ENCODE peak calls at places on chromosomes 5 and 9, in seven cellular contexts. K is fibroblast of lung, I is neural progenitor cell, E is mammary epithelial cell, J is H1, B is H9, N is mesenchymal stem cell. Q is an unnamed sample. For H3K9me3, the result is how much of the 10 kb centered on the place peaks cover.

GRCh38 chr9:17928768-17929167 is 349.9 kb downstream of the SH3GL2 start:
- DNase-seq in K (no peak), B (no peak), I (no peak), E (no peak), J (no peak), N (no peak), Q (no peak)

GRCh38 chr5:36908544-36909260 is 32.1 kb downstream of the NIPBL start:
- DNase-seq in B (no peak), K (peak), I (no peak), N (no peak), J (no peak), E (no peak), Q (no peak)

GRCh38 chr9:28155067-28155466 is 581.8 kb upstream of the C9orf72 start:
- DNase-seq in N (peak), J (no peak), K (no peak), E (no peak), B (no peak), I (no peak), Q (no peak)

GRCh38 chr9:134892221-134892620 is 11.6 kb downstream of the FCN2 start:
- DNase-seq in J (no peak), I (no peak), B (no peak), E (no peak), K (no peak), N (no peak), Q (no peak)

GRCh38 chr5:36462295-36463021 is 143.9 kb upstream of the SLC1A3 start:
- DNase-seq in J (no peak), I (no peak), K (no peak), B (no peak), E (peak), N (no peak), Q (peak)

GRCh38 chr9:68719847-68720246 is 14.8 kb downstream of the PIP5K1B start:
- DNase-seq in N (no peak), E (no peak), J (no peak), I (no peak), B (no peak), K (no peak), Q (no peak)

GRCh38 chr5:116370149-116370548 is 204.5 kb downstream of the SEMA6A start:
- DNase-seq in N (no peak), K (no peak), J (no peak), I (no peak), B (no peak), E (no peak), Q (no peak)

GRCh38 chr5:23763170-23763569 is 255.8 kb downstream of the PRDM9 start:
- DNase-seq in N (no peak), B (no peak), K (no peak), I (no peak), E (no peak), J (no peak), Q (no peak)

GRCh38 chr5:149841844-149842793 is 102.5 kb downstream of the PDE6A start:
- DNase-seq in J (no peak), N (no peak), B (no peak), K (no peak), I (no peak), E (no peak), Q (no peak)

GRCh38 chr5:87300744-87301143 is 33.1 kb downstream of the RASA1 start:
- DNase-seq in E (peak), J (no peak), B (no peak), N (peak), I (no peak), K (peak), Q (no peak)

GRCh38 chr9:74760031-74760700 is 127.6 kb downstream of the TRPM6 start:
- DNase-seq in E (peak), I (no peak), K (peak), J (no peak), B (no peak), N (peak), Q (no peak)

GRCh38 chr9:89502038-89502601 is 4.2 kb upstream of the SEMA4D start:
- DNase-seq in K (no peak), E (no peak), J (no peak), B (no peak), N (no peak), I (no peak), Q (peak)

GRCh38 chr5:80905405-80905804 is 54.8 kb upstream of the RASGRF2 start:
- DNase-seq in B (no peak), J (no peak), E (no peak), K (no peak), I (no peak), N (no peak), Q (no peak)

GRCh38 chr9:12968093-12968492 is 193.3 kb downstream of the LURAP1L start:
- DNase-seq in I (no peak), K (peak), J (no peak), E (no peak), B (no peak), N (peak), Q (no peak)

GRCh38 chr9:121735065-121735791 is 83.8 kb downstream of the DAB2IP start:
- DNase-seq in I (peak), B (peak), K (peak), N (peak), E (peak), J (peak), Q (no peak)

GRCh38 chr5:11322133-11322532 is 561.1 kb upstream of the DAP start:
- DNase-seq in I (no peak), K (no peak), E (peak), N (peak), J (no peak), B (no peak), Q (no peak)

GRCh38 chr9:121498487-121499176 is 1.0 kb downstream of the GGTA1 start:
- DNase-seq in J (peak), N (peak), I (peak), E (peak), K (peak), B (peak), Q (no peak)

GRCh38 chr5:435961-436640 is 6.9 kb upstream of the EXOC3 start:
- DNase-seq in B (peak), E (no peak), J (no peak), N (peak), I (peak), K (peak), Q (no peak)

GRCh38 chr5:77839691-77840090 is 63.6 kb upstream of the TBCA start:
- DNase-seq in J (no peak), I (no peak), E (no peak), B (no peak), K (no peak), N (no peak), Q (no peak)

GRCh38 chr9:122389799-122390481 is 19.1 kb downstream of the PTGS1 start:
- DNase-seq in B (peak), K (no peak), J (no peak), N (no peak), E (peak), I (no peak), Q (no peak)

DNA sequence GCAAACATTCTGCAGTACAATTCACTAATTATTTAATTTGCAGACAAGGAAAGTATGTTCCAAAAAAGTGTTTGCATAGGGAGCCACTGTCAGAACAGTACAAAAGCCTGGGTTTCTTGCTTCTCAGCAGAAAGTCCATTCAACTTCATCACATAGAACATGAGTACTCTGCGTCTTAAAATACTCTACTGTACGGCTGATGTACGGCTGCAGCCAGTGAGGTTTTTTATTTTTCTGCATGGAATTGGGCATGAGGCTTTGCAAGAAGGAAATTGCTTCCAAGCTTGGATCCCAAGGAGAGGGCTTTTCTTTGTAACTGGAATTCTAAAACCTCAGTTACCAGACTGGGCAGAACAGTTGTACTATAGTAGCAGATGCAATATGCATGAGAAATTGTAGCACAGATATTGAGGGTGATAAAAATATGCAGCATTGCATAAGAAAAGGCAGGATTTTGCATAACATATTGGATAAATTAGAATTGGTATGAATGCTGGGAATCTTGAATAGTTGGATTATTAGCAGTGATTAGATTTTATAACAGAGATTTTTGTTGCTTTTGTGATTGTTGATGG is 178.1 kb upstream of the CDH9 start:
- DNase-seq in N (no peak), I (no peak), B (no peak), J (no peak), K (no peak), E (no peak), Q (no peak)
- H3K9ac ChIP-seq in N (no peak), I (no peak), B (no peak), J (no peak), K (no peak), E (no peak), Q (no peak)

DNA sequence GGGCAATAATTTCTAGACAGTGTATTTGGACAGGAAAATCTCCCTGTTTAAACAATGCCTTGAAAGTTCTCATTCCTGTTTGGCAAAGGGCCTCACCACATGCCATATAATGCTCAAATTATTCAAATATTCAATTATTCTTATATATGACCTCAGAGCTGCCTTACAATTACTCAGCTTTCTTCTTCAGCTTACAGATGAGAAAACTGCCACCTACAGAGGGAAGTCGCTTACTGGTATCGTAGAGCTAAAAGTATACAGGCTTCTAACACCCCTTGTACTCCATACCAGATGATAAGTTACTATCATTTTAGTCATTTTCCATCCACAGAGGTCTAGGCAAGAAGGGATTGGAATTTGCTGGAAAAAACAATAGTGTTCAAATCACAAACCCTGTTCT is 830.3 kb downstream of the BRINP1 start:
- DNase-seq in I (no peak), K (no peak), E (no peak), N (no peak), J (no peak), B (no peak), Q (no peak)
- H3K9me3 ChIP-seq in I (under half), K (under half), E (under half), N (under half), J (under half), B (under half), Q (under half)

DNA sequence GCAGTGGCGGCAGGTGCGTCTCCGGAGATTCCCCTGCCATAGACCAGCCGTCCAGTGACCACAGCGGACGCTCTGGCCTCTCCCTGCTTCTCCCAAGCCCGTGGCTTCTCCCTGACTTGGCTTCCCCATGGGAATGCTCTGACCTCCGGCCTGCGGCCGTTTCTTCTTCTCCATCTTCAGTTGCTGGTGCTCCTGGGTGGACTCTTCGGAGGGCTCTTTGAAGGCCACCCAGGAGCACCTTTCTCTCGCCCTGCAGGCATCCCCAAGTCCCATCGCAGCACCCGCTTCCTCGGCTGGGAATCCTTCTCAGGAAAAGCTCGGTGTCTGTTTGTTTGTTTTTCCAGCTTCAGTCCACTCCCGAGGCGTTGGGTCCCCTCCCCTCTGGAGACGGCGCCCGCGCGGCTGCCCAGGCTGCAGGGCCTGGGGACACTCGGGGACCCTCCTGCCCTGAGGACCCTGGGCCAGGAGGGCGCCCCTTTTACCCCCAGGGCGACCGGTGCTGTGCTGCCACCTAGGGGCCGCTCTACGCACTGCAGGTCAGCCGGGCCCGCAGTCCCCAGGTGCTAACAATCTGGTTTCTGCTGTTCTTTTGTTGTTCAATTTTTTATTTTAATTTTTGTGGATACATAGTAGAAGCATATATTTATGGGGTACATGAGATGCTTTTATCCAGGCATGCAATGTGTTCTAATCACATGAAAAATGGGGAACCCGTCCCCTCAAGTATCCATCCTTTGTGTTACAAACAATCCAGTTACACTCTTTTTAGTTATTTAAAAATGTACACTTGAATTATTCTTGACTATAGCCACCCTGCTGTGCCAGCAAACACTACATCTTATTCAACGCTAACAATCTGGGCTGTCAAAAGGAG is 197.9 kb upstream of the ADAMTS16 start:
- DNase-seq in B (peak), I (peak), J (peak), K (no peak), N (no peak), E (no peak), Q (peak)
- H3K4me2 ChIP-seq in B (no peak), I (no peak), J (no peak), K (no peak), N (no peak), E (no peak), Q (no peak)

GRCh38 chr9:72384710-72385475 is 19.9 kb upstream of the ZFAND5 start:
- DNase-seq in K (peak), N (peak), I (no peak), E (peak), J (no peak), B (no peak), Q (no peak)
- H3K9ac ChIP-seq in K (no peak), N (no peak), I (no peak), E (no peak), J (no peak), B (no peak), Q (no peak)

GRCh38 chr9:96813607-96814006 is 35.7 kb upstream of the ZNF510 start:
- DNase-seq in E (no peak), I (no peak), B (no peak), N (no peak), J (no peak), K (no peak), Q (no peak)
- H3K9me3 ChIP-seq in E (half or more), I (under half), B (half or more), N (half or more), J (half or more), K (under half), Q (under half)

GRCh38 chr9:14031761-14032279 is 282.1 kb downstream of the NFIB start:
- DNase-seq in N (peak), B (no peak), K (no peak), E (no peak), J (no peak), I (no peak), Q (no peak)
- H3K4me2 ChIP-seq in N (no peak), B (no peak), K (no peak), E (no peak), J (no peak), I (no peak), Q (no peak)

GRCh38 chr9:127833555-127833954 is 20.9 kb downstream of the ENG start:
- DNase-seq in E (no peak), N (peak), I (no peak), B (no peak), J (no peak), K (peak), Q (no peak)

GRCh38 chr9:127838375-127839078 is 15.9 kb downstream of the ENG start:
- DNase-seq in E (peak), K (peak), I (no peak), B (no peak), N (peak), J (no peak), Q (no peak)

GRCh38 chr9:127832248-127832647 is 22.2 kb downstream of the ENG start:
- DNase-seq in B (no peak), I (no peak), K (no peak), J (no peak), N (no peak), E (no peak), Q (no peak)

GRCh38 chr9:127837346-127837745 is 17.1 kb downstream of the ENG start:
- DNase-seq in K (no peak), I (no peak), J (no peak), N (peak), B (no peak), E (no peak), Q (no peak)

DNA sequence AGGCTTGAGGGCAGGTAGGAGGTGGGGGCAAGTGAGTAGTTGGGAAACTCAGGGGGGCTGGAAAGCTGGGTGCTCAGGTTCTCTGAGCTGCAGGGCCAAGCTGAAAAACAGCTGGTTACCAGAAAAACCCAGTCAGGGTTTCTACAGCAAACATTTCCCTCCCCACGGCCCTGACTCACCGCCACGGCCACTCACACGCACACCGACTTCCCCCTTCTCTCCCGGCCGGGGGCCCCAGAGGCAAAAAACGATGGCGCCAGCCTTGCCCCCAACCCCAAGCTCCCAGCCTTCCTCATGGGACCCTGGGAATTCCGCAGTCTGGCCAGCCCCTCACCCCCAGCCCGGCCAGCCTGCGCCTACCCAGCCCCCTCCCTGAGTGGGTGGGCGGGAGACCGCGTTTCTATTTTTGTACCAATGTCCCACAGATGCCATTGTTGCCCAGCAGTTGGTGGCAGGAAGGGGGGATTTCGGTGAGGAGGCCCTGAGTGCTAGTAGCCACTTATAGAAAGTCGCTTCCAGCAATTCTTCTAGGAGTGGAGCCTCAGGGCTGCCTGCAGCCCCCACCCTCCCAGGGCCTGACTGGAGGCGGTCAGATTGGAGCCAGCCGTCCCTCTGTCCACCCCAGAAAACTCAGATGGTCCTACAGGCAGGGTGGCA is 18.4 kb downstream of the ENG start:
- DNase-seq in K (peak), B (no peak), I (no peak), N (peak), J (no peak), E (no peak), Q (no peak)
- H3K9ac ChIP-seq in K (peak), B (no peak), I (no peak), N (peak), J (no peak), E (no peak), Q (no peak)

Q was measured in DND-41.